ENCODE peak calls at places on chromosomes 16 and 17, in eight cellular contexts. K, P, S, T, I, D, Y and L are unnamed samples.

GRCh38 chr17:30000001-30000754 is 58.7 kb downstream of the EFCAB5 start:
- DNase-seq in K (no peak), P (no peak), S (no peak), T (no peak), I (no peak), D (no peak), Y (no peak), L (no peak)

GRCh38 chr17:77568540-77568939 is 390.0 kb upstream of the TNRC6C start:
- DNase-seq in K (no peak), P (no peak), S (no peak), T (no peak), I (no peak), D (no peak), Y (no peak), L (no peak)

GRCh38 chr16:31568577-31569359 is 41.1 kb downstream of the AHSP start:
- DNase-seq in K (peak; percentile 76), P (peak; percentile 65), S (no peak), T (no peak), I (peak; percentile 20), D (no peak), Y (peak; percentile 52), L (peak; percentile 11)

GRCh38 chr17:31857920-31858646 is 961 bp downstream of the COPRS start:
- DNase-seq in K (no peak), P (no peak), S (no peak), T (no peak), I (no peak), D (no peak), Y (no peak), L (no peak)

GRCh38 chr16:80027007-80027965 is 426.7 kb upstream of the MAF start:
- DNase-seq in K (peak; percentile 35), P (peak; percentile 35), S (peak; percentile 52), T (no peak), I (no peak), D (peak; percentile 93), Y (no peak), L (peak; percentile 23)

GRCh38 chr16:23557779-23558330 is 328 bp downstream of the UBFD1 start:
- DNase-seq in K (peak; percentile 38), P (no peak), S (peak; percentile 32), T (no peak), I (no peak), D (peak; percentile 87), Y (no peak), L (peak; percentile 16)

GRCh38 chr16:17295948-17296347 is 174.8 kb downstream of the XYLT1 start:
- DNase-seq in K (no peak), P (no peak), S (peak; percentile 79), T (no peak), I (no peak), D (no peak), Y (no peak), L (peak; percentile 77)

GRCh38 chr16:49781401-49781800 is 74.5 kb downstream of the ZNF423 start:
- DNase-seq in K (no peak), P (no peak), S (no peak), T (no peak), I (no peak), D (no peak), Y (no peak), L (no peak)

GRCh38 chr17:45149037-45149668 is 878 bp downstream of the HEXIM1 start:
- DNase-seq in K (peak; percentile 93), P (peak; percentile 80), S (peak; percentile 86), T (peak; percentile 64), I (peak; percentile 89), D (peak; percentile 95), Y (peak; percentile 88), L (peak; percentile 83)

GRCh38 chr17:29835438-29836351 is 94.3 kb downstream of the SSH2 start:
- DNase-seq in K (peak; percentile 30), P (peak; percentile 54), S (no peak), T (no peak), I (no peak), D (no peak), Y (no peak), L (no peak)

GRCh38 chr17:2688351-2689342 is 22.9 kb downstream of the CLUH start:
- DNase-seq in K (no peak), P (no peak), S (peak; percentile 16), T (no peak), I (peak; percentile 29), D (peak; percentile 84), Y (peak; percentile 51), L (no peak)

GRCh38 chr16:68298907-68299515 is 11.7 kb downstream of the SLC7A6OS start:
- DNase-seq in K (no peak), P (peak; percentile 38), S (no peak), T (no peak), I (no peak), D (no peak), Y (no peak), L (peak; percentile 63)

GRCh38 chr17:12512712-12513355 is 152.9 kb upstream of the MYOCD start:
- DNase-seq in K (no peak), P (no peak), S (no peak), T (no peak), I (no peak), D (no peak), Y (no peak), L (no peak)

GRCh38 chr16:22123146-22123545 is 30.8 kb downstream of the VWA3A start:
- DNase-seq in K (peak; percentile 53), P (no peak), S (no peak), T (peak; percentile 2), I (no peak), D (no peak), Y (no peak), L (no peak)

GRCh38 chr17:17507465-17508011 is 11.3 kb upstream of the RASD1 start:
- DNase-seq in K (no peak), P (no peak), S (no peak), T (no peak), I (no peak), D (no peak), Y (no peak), L (no peak)

GRCh38 chr17:20203021-20203420 is 193.9 kb downstream of the SPECC1 start:
- DNase-seq in K (no peak), P (no peak), S (no peak), T (no peak), I (no peak), D (no peak), Y (no peak), L (no peak)

GRCh38 chr16:69930117-69930776 is 20.9 kb upstream of the CLEC18A start:
- DNase-seq in K (peak; percentile 90), P (peak; percentile 45), S (no peak), T (peak; percentile 40), I (peak; percentile 85), D (no peak), Y (peak; percentile 74), L (peak; percentile 43)

GRCh38 chr16:87712184-87712822 is 53.5 kb downstream of the KLHDC4 start:
- DNase-seq in K (no peak), P (no peak), S (no peak), T (no peak), I (no peak), D (no peak), Y (no peak), L (no peak)

GRCh38 chr17:10072556-10072955 is 125.8 kb downstream of the GAS7 start:
- DNase-seq in K (no peak), P (no peak), S (no peak), T (no peak), I (no peak), D (no peak), Y (no peak), L (no peak)

GRCh38 chr17:63276376-63276775 is 169.7 kb downstream of the CYB561 start:
- DNase-seq in K (no peak), P (no peak), S (no peak), T (no peak), I (no peak), D (no peak), Y (no peak), L (no peak)
- H3K4me1 ChIP-seq in K (peaks cover 3% of the 10 kb centered on the region), P (no peaks in the 10 kb centered on the region), S (no peaks in the 10 kb centered on the region), T (peaks cover 43% of the 10 kb centered on the region), I (peaks cover 67% of the 10 kb centered on the region), D (no peaks in the 10 kb centered on the region), Y (no peaks in the 10 kb centered on the region), L (no peaks in the 10 kb centered on the region)

GRCh38 chr17:64387145-64387473 is 3.6 kb downstream of the PECAM1 start:
- DNase-seq in K (no peak), P (no peak), S (no peak), T (no peak), I (no peak), D (no peak), Y (no peak), L (no peak)

GRCh38 chr17:64385187-64386083 is 5.2 kb downstream of the PECAM1 start:
- DNase-seq in K (no peak), P (no peak), S (peak; percentile 34), T (peak; percentile 46), I (no peak), D (no peak), Y (no peak), L (no peak)

GRCh38 chr17:64387545-64388171 is 3.0 kb downstream of the PECAM1 start:
- DNase-seq in K (peak; percentile 8), P (no peak), S (no peak), T (no peak), I (no peak), D (no peak), Y (no peak), L (no peak)

GRCh38 chr17:64384253-64385186 is 6.1 kb downstream of the PECAM1 start:
- DNase-seq in K (no peak), P (peak; percentile 20), S (no peak), T (no peak), I (no peak), D (no peak), Y (no peak), L (no peak)

GRCh38 chr17:64386412-64387144 is 4.1 kb downstream of the PECAM1 start:
- DNase-seq in K (no peak), P (no peak), S (no peak), T (no peak), I (no peak), D (no peak), Y (no peak), L (no peak)
- TF ChIP-seq POLR2AphosphoS5 in K (no peak), P (no peak), S (no peak), T (no peak), I (no peak), D (no peak), Y (no peak), L (no peak)

DNA sequence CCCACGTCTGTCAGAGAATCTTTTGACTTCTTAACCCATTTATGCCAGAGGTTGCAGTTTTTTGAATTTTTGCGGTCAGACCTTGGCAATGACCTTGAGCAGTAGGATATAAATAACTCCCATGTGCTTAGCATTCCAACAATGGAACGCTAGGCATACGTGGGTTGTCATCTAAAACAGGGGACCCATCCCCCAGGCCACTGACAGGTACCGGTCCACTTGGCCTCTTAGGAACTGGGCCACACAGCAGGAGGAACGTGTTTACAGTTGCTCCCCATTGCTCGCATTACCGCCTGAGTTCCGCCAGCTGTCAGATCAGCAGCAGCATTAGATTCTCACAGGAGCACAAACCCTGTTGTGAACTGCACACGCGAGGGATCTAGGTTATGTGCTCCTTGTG is 76.8 kb upstream of the LGALS9 start:
- DNase-seq in K (no peak), P (no peak), S (no peak), T (no peak), I (no peak), D (no peak), Y (no peak), L (no peak)
- H3K4me1 ChIP-seq in K (no peaks in the 10 kb centered on the region), P (peaks cover 24% of the 10 kb centered on the region), S (peaks cover 7% of the 10 kb centered on the region), T (peaks cover 39% of the 10 kb centered on the region), I (peaks cover 29% of the 10 kb centered on the region), D (peaks cover 21% of the 10 kb centered on the region), Y (no peaks in the 10 kb centered on the region), L (no peaks in the 10 kb centered on the region)

DNA sequence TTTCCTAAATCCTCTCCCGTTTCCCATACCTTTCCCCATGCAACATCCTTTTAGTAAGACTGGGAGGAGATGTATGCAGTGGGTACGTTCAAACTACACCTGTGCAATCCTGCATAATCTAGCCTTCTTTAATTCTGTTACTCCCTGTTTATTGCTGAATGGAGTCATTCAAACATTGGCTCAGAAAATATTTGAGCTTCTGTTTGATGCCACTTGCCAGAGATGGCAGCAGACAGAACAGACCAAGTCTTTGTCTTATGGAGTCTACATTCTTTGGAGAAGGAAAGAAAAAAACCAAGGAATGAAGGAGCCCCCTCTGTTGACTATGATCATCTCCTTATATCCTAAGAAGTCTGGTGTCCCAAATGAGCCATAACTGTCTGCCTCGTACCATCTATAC is 288.8 kb downstream of the HAPSTR1 start:
- DNase-seq in K (no peak), P (no peak), S (no peak), T (no peak), I (no peak), D (no peak), Y (no peak), L (no peak)
- TF ChIP-seq POLR2AphosphoS5 in K (no peak), P (no peak), S (no peak), T (no peak), I (no peak), D (no peak), Y (no peak), L (no peak)